ENCODE peak calls at places on chromosomes 2 and 18, in seven cellular contexts. P is IMR-90, F is H9, G is mesenchymal stem cell, Z is neuronal stem cell, Q is H1, E is trophoblast cell. O is an unnamed sample.

GRCh38 chr2:8138923-8139667 is 542.8 kb upstream of the ID2 start:
- DNase-seq in P (peak; percentile 54), Q (no peak), F (no peak), E (no peak), Z (no peak), G (peak; percentile 27), O (no peak)

GRCh38 chr2:232900811-232901701 is 31.0 kb downstream of the SNORC start:
- DNase-seq in Z (no peak), F (peak; percentile 67), Q (no peak), P (no peak), E (no peak), G (no peak), O (peak; percentile 11)

GRCh38 chr2:55168221-55169154 is 63.6 kb downstream of the CLHC1 start:
- DNase-seq in E (peak; percentile 50), P (peak; percentile 85), Z (no peak), F (no peak), Q (no peak), G (peak; percentile 77), O (peak; percentile 65)

GRCh38 chr2:37527362-37527761 is 144.1 kb downstream of the CDC42EP3 start:
- DNase-seq in F (no peak), Z (no peak), E (no peak), Q (no peak), P (no peak), G (no peak), O (no peak)

GRCh38 chr2:233263045-233263570 is 11.6 kb downstream of the ATG16L1 start:
- DNase-seq in P (no peak), E (no peak), G (no peak), F (no peak), Z (no peak), Q (no peak), O (no peak)

GRCh38 chr2:7468448-7468828 is 551.2 kb downstream of the RNF144A start:
- DNase-seq in E (no peak), G (no peak), Q (no peak), F (no peak), Z (no peak), P (no peak), O (no peak)

GRCh38 chr18:3306391-3306790 is 44.5 kb downstream of the MYL12B start:
- DNase-seq in F (no peak), Z (no peak), P (no peak), E (no peak), Q (no peak), G (no peak), O (no peak)

GRCh38 chr18:44935455-44935854 is 254.8 kb downstream of the SETBP1 start:
- DNase-seq in F (no peak), Q (no peak), P (no peak), G (no peak), Z (no peak), E (no peak), O (no peak)

GRCh38 chr2:9990735-9991134 is 39.2 kb downstream of the GRHL1 start:
- DNase-seq in Z (no peak), F (no peak), Q (no peak), P (no peak), E (no peak), G (no peak), O (peak; percentile 58)

GRCh38 chr2:220687231-220687843 is 884.8 kb downstream of the EPHA4 start:
- DNase-seq in Q (peak; percentile 80), E (peak; percentile 56), Z (peak; percentile 42), G (peak; percentile 54), P (peak; percentile 60), F (peak; percentile 62), O (peak; percentile 60)

GRCh38 chr2:61460168-61460567 is 10.7 kb downstream of the USP34 start:
- DNase-seq in F (no peak), Z (no peak), P (peak; percentile 89), Q (no peak), G (peak; percentile 94), E (peak; percentile 6), O (no peak)

GRCh38 chr2:189638305-189639002 is 22.8 kb upstream of the ASNSD1 start:
- DNase-seq in F (no peak), Z (no peak), G (no peak), E (no peak), Q (no peak), P (no peak), O (no peak)

GRCh38 chr18:26497881-26498280 is 50.5 kb downstream of the KCTD1 start:
- DNase-seq in P (no peak), Q (no peak), E (peak; percentile 2), F (no peak), Z (no peak), G (no peak), O (no peak)

GRCh38 chr18:10291568-10291981 is 162.9 kb upstream of the APCDD1 start:
- DNase-seq in F (no peak), E (no peak), P (peak; percentile 28), Z (no peak), G (peak; percentile 29), Q (no peak), O (no peak)

GRCh38 chr2:184597571-184597980 is 753 bp upstream of the ZNF804A start:
- DNase-seq in E (peak; percentile 3), Z (peak; percentile 27), F (peak; percentile 53), Q (peak; percentile 49), G (peak; percentile 83), P (peak; percentile 63), O (peak; percentile 81)

GRCh38 chr2:180524458-180524857 is 455.9 kb upstream of the UBE2E3 start:
- DNase-seq in P (peak; percentile 29), G (no peak), F (no peak), E (no peak), Q (no peak), Z (no peak), O (peak; percentile 59)

GRCh38 chr2:203820969-203821368 is 46.6 kb upstream of the CTLA4 start:
- DNase-seq in Q (no peak), P (no peak), E (no peak), Z (no peak), F (no peak), G (no peak), O (no peak)

GRCh38 chr2:189076572-189076971 is 102.4 kb downstream of the COL3A1 start:
- DNase-seq in G (peak; percentile 74), P (peak; percentile 49), Q (no peak), E (peak; percentile 2), Z (no peak), F (no peak), O (no peak)

GRCh38 chr2:155846249-155846648 is 486.3 kb downstream of the NR4A2 start:
- DNase-seq in F (no peak), Q (no peak), Z (no peak), G (peak; percentile 4), E (no peak), P (no peak), O (no peak)
- H3K4ac ChIP-seq in F (no peak overlapping the region), Q (no peak overlapping the region), Z (no peak overlapping the region), G (no peak overlapping the region), E (no peak overlapping the region), P (no peak overlapping the region), O (no peak overlapping the region)

GRCh38 chr2:47029737-47030524 is 114.3 kb upstream of the MCFD2 start:
- DNase-seq in Q (no peak), G (peak; percentile 61), F (no peak), P (peak; percentile 52), E (no peak), Z (no peak), O (no peak)
- H3K9ac ChIP-seq in Q (no peak overlapping the region), G (no peak overlapping the region), F (no peak overlapping the region), P (no peak overlapping the region), E (no peak overlapping the region), Z (no peak overlapping the region), O (no peak overlapping the region)

GRCh38 chr18:22185298-22185697 is 15.9 kb downstream of the GATA6 start:
- DNase-seq in E (no peak), F (peak; percentile 58), Z (no peak), Q (no peak), G (no peak), P (no peak), O (no peak)

GRCh38 chr18:22186484-22186971 is 17.1 kb downstream of the GATA6 start:
- DNase-seq in Q (no peak), P (no peak), F (no peak), Z (no peak), G (no peak), E (peak; percentile 54), O (no peak)

GRCh38 chr18:22182884-22183610 is 13.7 kb downstream of the GATA6 start:
- DNase-seq in G (no peak), F (no peak), E (peak; percentile 71), Z (no peak), P (no peak), Q (no peak), O (no peak)

GRCh38 chr18:22183647-22184161 is 14.3 kb downstream of the GATA6 start:
- DNase-seq in Z (no peak), F (no peak), P (no peak), G (no peak), E (peak; percentile 72), Q (no peak), O (no peak)

GRCh38 chr18:22185723-22186386 is 16.5 kb downstream of the GATA6 start:
- DNase-seq in Q (no peak), P (no peak), G (no peak), F (no peak), Z (no peak), E (peak; percentile 62), O (no peak)
- H3K4ac ChIP-seq in Q (no peak overlapping the region), P (no peak overlapping the region), G (no peak overlapping the region), F (no peak overlapping the region), Z (no peak overlapping the region), E (no peak overlapping the region), O (no peak overlapping the region)

GRCh38 chr18:35514752-35515459 is 17.1 kb upstream of the INO80C start:
- DNase-seq in Q (no peak), G (no peak), E (peak; percentile 58), Z (no peak), F (no peak), P (no peak), O (no peak)

GRCh38 chr18:35517715-35518114 is 20.0 kb upstream of the INO80C start:
- DNase-seq in F (no peak), E (no peak), G (no peak), Z (no peak), P (no peak), Q (no peak), O (no peak)

GRCh38 chr18:35516789-35517188 is 19.0 kb upstream of the INO80C start:
- DNase-seq in E (no peak), Z (no peak), P (no peak), F (no peak), G (no peak), Q (no peak), O (no peak)

GRCh38 chr18:35514283-35514682 is 16.5 kb upstream of the INO80C start:
- DNase-seq in E (no peak), P (no peak), Z (no peak), G (no peak), Q (no peak), F (no peak), O (no peak)

GRCh38 chr18:35515460-35516130 is 17.8 kb upstream of the INO80C start:
- DNase-seq in Z (no peak), G (no peak), Q (no peak), F (no peak), E (peak; percentile 73), P (no peak), O (peak; percentile 63)
- H3K9ac ChIP-seq in Z (no peak overlapping the region), G (no peak overlapping the region), Q (no peak overlapping the region), F (no peak overlapping the region), E (no peak overlapping the region), P (no peak overlapping the region), O (peak overlapping the region; percentile 10)

O was measured in mesendoderm.